ENCODE peak calls at places on chromosomes 6 and 20, in seven cellular contexts. X, O, R, H, A, S and Y are unnamed samples.

GRCh38 chr20:1242530-1242929 is 16.7 kb downstream of the RAD21L1 start:
- DNase-seq in H (peak; percentile 93), O (no peak), S (peak; percentile 80), A (no peak), X (peak; percentile 86), R (peak; percentile 45), Y (no peak)

GRCh38 chr6:126919947-126920346 is 198.5 kb upstream of the RSPO3 start:
- DNase-seq in X (peak; percentile 47), H (peak; percentile 99), O (no peak), R (no peak), A (peak; percentile 46), S (peak; percentile 95), Y (no peak)

GRCh38 chr6:109295766-109296156 is 86.5 kb downstream of the CD164 start:
- DNase-seq in A (no peak), X (no peak), H (no peak), R (no peak), O (no peak), S (no peak), Y (no peak)

GRCh38 chr6:157281570-157281969 is 41.7 kb downstream of the TMEM242 start:
- DNase-seq in R (peak; percentile 58), O (no peak), S (no peak), A (no peak), H (no peak), X (peak; percentile 20), Y (no peak)

GRCh38 chr20:45835230-45836224 is 1.9 kb downstream of the SNX21 start:
- DNase-seq in R (peak; percentile 83), X (peak; percentile 95), S (peak; percentile 91), A (no peak), H (peak; percentile 47), O (no peak), Y (no peak)

GRCh38 chr6:127162808-127163207 is 44.3 kb downstream of the RSPO3 start:
- DNase-seq in H (no peak), X (no peak), S (peak; percentile 90), O (no peak), R (no peak), A (no peak), Y (no peak)

GRCh38 chr6:70474751-70475150 is 61.4 kb downstream of the FAM135A start:
- DNase-seq in S (peak; percentile 15), H (peak; percentile 62), R (peak; percentile 22), X (no peak), O (no peak), A (no peak), Y (peak; percentile 89)

GRCh38 chr6:165439928-165440554 is 130.6 kb upstream of the C6orf118 start:
- DNase-seq in S (peak; percentile 75), H (peak; percentile 73), A (no peak), R (peak; percentile 20), X (peak; percentile 76), O (peak; percentile 34), Y (peak; percentile 61)

GRCh38 chr6:149831380-149831820 is 32.8 kb downstream of the LRP11 start:
- DNase-seq in R (no peak), A (no peak), H (no peak), S (no peak), X (peak; percentile 7), O (no peak), Y (no peak)

GRCh38 chr20:39190666-39191570 is 228.8 kb downstream of the DHX35 start:
- DNase-seq in X (peak; percentile 88), A (peak; percentile 50), O (peak; percentile 39), S (no peak), R (no peak), H (peak; percentile 44), Y (no peak)

GRCh38 chr6:9101920-9102319 is 666.6 kb upstream of the SLC35B3 start:
- DNase-seq in O (no peak), A (no peak), S (no peak), R (no peak), X (no peak), H (no peak), Y (no peak)

GRCh38 chr6:85078071-85078470 is 313.7 kb upstream of the TBX18 start:
- DNase-seq in S (peak; percentile 85), H (peak; percentile 84), A (no peak), R (peak; percentile 30), X (peak; percentile 85), O (peak; percentile 26), Y (no peak)

GRCh38 chr20:8213831-8214587 is 81.9 kb downstream of the PLCB1 start:
- DNase-seq in S (no peak), R (no peak), O (no peak), H (no peak), X (no peak), A (no peak), Y (peak; percentile 10)

GRCh38 chr6:166221040-166221439 is 53.4 kb upstream of the TBXT start:
- DNase-seq in S (no peak), X (no peak), R (no peak), O (no peak), H (no peak), A (no peak), Y (no peak)

GRCh38 chr20:63937596-63937995 is 18.6 kb downstream of the UCKL1 start:
- DNase-seq in O (no peak), S (no peak), R (no peak), X (no peak), A (no peak), H (no peak), Y (no peak)

GRCh38 chr20:49455691-49456090 is 26.8 kb downstream of the KCNB1 start:
- DNase-seq in O (no peak), H (no peak), X (no peak), A (no peak), S (no peak), R (no peak), Y (no peak)

GRCh38 chr6:17059820-17060219 is 42.0 kb upstream of the STMND1 start:
- DNase-seq in S (no peak), A (peak; percentile 21), H (no peak), O (no peak), R (no peak), X (no peak), Y (no peak)

GRCh38 chr6:69584913-69585729 is 211.7 kb downstream of the LMBRD1 start:
- DNase-seq in H (no peak), S (no peak), R (no peak), A (no peak), O (no peak), X (no peak), Y (peak; percentile 34)

GRCh38 chr6:150004101-150004782 is 21.1 kb downstream of the RAET1L start:
- DNase-seq in R (no peak), O (no peak), H (no peak), A (no peak), S (no peak), X (no peak), Y (no peak)

GRCh38 chr6:38143191-38144154 is 323.9 kb downstream of the ZFAND3 start:
- DNase-seq in A (no peak), S (peak; percentile 29), X (no peak), H (no peak), R (no peak), O (no peak), Y (no peak)

GRCh38 chr20:53055668-53056067 is 83.5 kb downstream of the TSHZ2 start:
- DNase-seq in O (no peak), S (no peak), R (no peak), H (no peak), X (no peak), A (no peak), Y (no peak)

DNA sequence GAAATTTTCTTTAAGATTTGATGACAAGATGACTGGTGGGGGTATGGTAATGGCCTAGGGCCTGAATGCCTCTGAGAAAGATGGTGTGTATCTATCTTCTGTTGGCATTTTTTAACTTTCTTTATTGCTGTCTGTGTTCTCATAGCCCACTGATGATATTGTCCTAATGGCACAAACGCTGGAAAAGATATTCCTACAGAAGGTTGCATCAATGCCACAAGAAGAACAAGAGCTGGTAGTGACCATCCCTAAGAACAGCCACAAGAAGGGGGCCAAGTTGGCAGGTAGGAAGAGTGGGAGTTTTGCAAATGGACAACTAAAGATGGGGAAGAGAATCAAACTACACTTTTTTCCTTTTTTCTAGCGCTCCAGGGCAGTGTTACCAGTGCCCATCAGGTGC is 7.5 kb downstream of the BRD2 start:
- DNase-seq in S (no peak), A (no peak), R (no peak), H (no peak), X (no peak), O (no peak), Y (no peak)
- H3K4me3 ChIP-seq in S (peak overlapping the region; percentile 29), A (peak overlapping the region; percentile 4), R (peak overlapping the region; percentile 70), H (no peak overlapping the region), X (peak overlapping the region; percentile 98), O (no peak overlapping the region), Y (peak overlapping the region; percentile 95)

DNA sequence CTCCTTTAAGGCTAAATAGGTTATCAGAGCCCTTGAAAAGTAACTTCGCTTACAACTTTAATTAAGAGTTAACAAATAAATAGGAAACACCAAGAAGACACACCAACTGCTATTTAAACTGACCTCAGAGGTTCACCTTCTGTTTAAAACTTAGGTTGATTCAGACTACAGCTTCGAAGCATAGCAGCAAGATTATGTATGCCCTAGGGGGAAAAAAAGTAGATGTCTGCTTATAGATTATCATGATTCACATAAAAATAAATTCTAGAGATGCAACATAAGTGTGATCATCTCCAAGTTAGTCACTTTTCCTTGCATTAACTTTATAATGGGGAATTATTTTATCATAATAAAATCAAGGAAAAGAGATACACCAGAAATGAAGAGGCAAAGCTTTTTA is 8.9 kb downstream of the PNISR start:
- DNase-seq in X (no peak), H (peak; percentile 36), R (no peak), S (no peak), O (no peak), A (no peak), Y (no peak)
- H3K4me1 ChIP-seq in X (no peaks in the 10 kb centered on the region), H (no peaks in the 10 kb centered on the region), R (peaks cover under 1% of the 10 kb centered on the region), S (no peaks in the 10 kb centered on the region), O (no peaks in the 10 kb centered on the region), A (no peaks in the 10 kb centered on the region), Y (no peaks in the 10 kb centered on the region)

GRCh38 chr20:59146801-59147118 is 16.9 kb upstream of the ZNF831 start:
- DNase-seq in R (no peak), H (no peak), O (no peak), A (no peak), X (no peak), S (no peak), Y (no peak)

GRCh38 chr20:59148713-59149493 is 14.7 kb upstream of the ZNF831 start:
- DNase-seq in R (peak; percentile 9), H (no peak), A (no peak), O (no peak), S (no peak), X (no peak), Y (no peak)

GRCh38 chr20:59145926-59146800 is 17.5 kb upstream of the ZNF831 start:
- DNase-seq in O (no peak), A (no peak), X (no peak), R (no peak), S (no peak), H (no peak), Y (no peak)

GRCh38 chr20:59145247-59145925 is 18.2 kb upstream of the ZNF831 start:
- DNase-seq in H (no peak), R (no peak), A (no peak), O (no peak), S (no peak), X (no peak), Y (no peak)

GRCh38 chr20:59147197-59147596 is 16.4 kb upstream of the ZNF831 start:
- DNase-seq in A (no peak), S (no peak), R (no peak), X (no peak), H (no peak), O (no peak), Y (no peak)
- H3K4me2 ChIP-seq in A (no peak overlapping the region), S (no peak overlapping the region), R (no peak overlapping the region), X (no peak overlapping the region), H (no peak overlapping the region), O (no peak overlapping the region), Y (no peak overlapping the region)

DNA sequence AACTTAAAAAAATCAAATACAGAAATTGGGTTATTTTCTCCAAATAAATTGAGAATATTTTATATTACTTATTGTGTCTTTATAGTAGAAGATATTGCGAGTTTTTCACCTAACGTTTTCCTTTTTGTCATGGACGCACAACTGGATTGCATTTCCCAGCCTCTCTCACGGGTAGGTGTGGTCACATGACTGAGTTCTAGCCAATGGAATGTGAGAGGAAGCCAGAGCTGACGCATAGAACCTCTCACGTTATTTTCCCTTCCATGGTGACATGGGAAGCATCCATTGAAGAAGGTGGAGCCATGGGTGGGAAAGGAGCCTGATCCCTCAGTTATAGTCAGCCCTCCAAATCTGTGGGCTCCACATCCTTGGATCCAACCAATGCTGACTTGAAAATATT is 155.9 kb upstream of the UST start:
- DNase-seq in S (no peak), X (no peak), R (no peak), A (no peak), O (no peak), H (no peak), Y (no peak)
- H3K4me3 ChIP-seq in S (no peak overlapping the region), X (no peak overlapping the region), R (no peak overlapping the region), A (no peak overlapping the region), O (no peak overlapping the region), H (no peak overlapping the region), Y (no peak overlapping the region)